ENCODE peak calls at places on chromosomes 2 and 18, in seven cellular contexts. One of them, this sample, is unnamed.

GRCh38 chr2:228777855-228778355 is 493.2 kb downstream of the PID1 start:
- DNase-seq in activated naive CD4-positive, alpha-beta T cell treated with anti-CD3 and anti-CD28 coated beads for 36 hours: no peak
- DNase-seq in prostate gland: no peak
- DNase-seq in hypothalamus: no peak
- DNase-seq in SK-N-SH: no peak
- DNase-seq in stimulated activated CD4-positive, alpha-beta T cell treated with anti-CD3 and anti-CD28 coated beads, Interleukin-12 subunit alpha, Interleukin-12 subunit beta, amount 100 ng/mL, for 4 hours: no peak
- DNase-seq in occipital lobe: no peak
- DNase-seq in this sample: no peak

GRCh38 chr2:216743781-216744180 is 48.4 kb upstream of the IGFBP5 start:
- DNase-seq in activated naive CD4-positive, alpha-beta T cell treated with anti-CD3 and anti-CD28 coated beads for 36 hours: no peak
- DNase-seq in prostate gland: no peak
- DNase-seq in hypothalamus: no peak
- DNase-seq in SK-N-SH: no peak
- DNase-seq in stimulated activated CD4-positive, alpha-beta T cell treated with anti-CD3 and anti-CD28 coated beads, Interleukin-12 subunit alpha, Interleukin-12 subunit beta, amount 100 ng/mL, for 4 hours: no peak
- DNase-seq in occipital lobe: no peak
- DNase-seq in this sample: no peak

GRCh38 chr2:631741-632140 is 45.5 kb downstream of the TMEM18 start:
- DNase-seq in activated naive CD4-positive, alpha-beta T cell treated with anti-CD3 and anti-CD28 coated beads for 36 hours: no peak
- DNase-seq in prostate gland: no peak
- DNase-seq in hypothalamus: no peak
- DNase-seq in SK-N-SH: no peak
- DNase-seq in stimulated activated CD4-positive, alpha-beta T cell treated with anti-CD3 and anti-CD28 coated beads, Interleukin-12 subunit alpha, Interleukin-12 subunit beta, amount 100 ng/mL, for 4 hours: no peak
- DNase-seq in occipital lobe: no peak
- DNase-seq in this sample: no peak

GRCh38 chr2:132276571-132276981 is 114.8 kb upstream of the ANKRD30BL start:
- DNase-seq in activated naive CD4-positive, alpha-beta T cell treated with anti-CD3 and anti-CD28 coated beads for 36 hours: no peak
- DNase-seq in prostate gland: no peak
- DNase-seq in hypothalamus: no peak
- DNase-seq in SK-N-SH: no peak
- DNase-seq in stimulated activated CD4-positive, alpha-beta T cell treated with anti-CD3 and anti-CD28 coated beads, Interleukin-12 subunit alpha, Interleukin-12 subunit beta, amount 100 ng/mL, for 4 hours: no peak
- DNase-seq in occipital lobe: no peak
- DNase-seq in this sample: no peak

GRCh38 chr2:170162261-170162612 is 15.7 kb upstream of the MYO3B start:
- DNase-seq in activated naive CD4-positive, alpha-beta T cell treated with anti-CD3 and anti-CD28 coated beads for 36 hours: no peak
- DNase-seq in prostate gland: no peak
- DNase-seq in hypothalamus: no peak
- DNase-seq in SK-N-SH: no peak
- DNase-seq in stimulated activated CD4-positive, alpha-beta T cell treated with anti-CD3 and anti-CD28 coated beads, Interleukin-12 subunit alpha, Interleukin-12 subunit beta, amount 100 ng/mL, for 4 hours: no peak
- DNase-seq in occipital lobe: no peak
- DNase-seq in this sample: no peak

GRCh38 chr2:102301867-102302362 is 9.4 kb upstream of the IL1RL1 start:
- DNase-seq in activated naive CD4-positive, alpha-beta T cell treated with anti-CD3 and anti-CD28 coated beads for 36 hours: peak
- DNase-seq in prostate gland: peak
- DNase-seq in hypothalamus: no peak
- DNase-seq in SK-N-SH: no peak
- DNase-seq in stimulated activated CD4-positive, alpha-beta T cell treated with anti-CD3 and anti-CD28 coated beads, Interleukin-12 subunit alpha, Interleukin-12 subunit beta, amount 100 ng/mL, for 4 hours: peak
- DNase-seq in occipital lobe: no peak
- DNase-seq in this sample: no peak

GRCh38 chr2:215784371-215784783 is 229.0 kb downstream of the MREG start:
- DNase-seq in activated naive CD4-positive, alpha-beta T cell treated with anti-CD3 and anti-CD28 coated beads for 36 hours: no peak
- DNase-seq in prostate gland: no peak
- DNase-seq in hypothalamus: no peak
- DNase-seq in SK-N-SH: peak
- DNase-seq in stimulated activated CD4-positive, alpha-beta T cell treated with anti-CD3 and anti-CD28 coated beads, Interleukin-12 subunit alpha, Interleukin-12 subunit beta, amount 100 ng/mL, for 4 hours: no peak
- DNase-seq in occipital lobe: no peak
- DNase-seq in this sample: no peak

GRCh38 chr18:25886283-25886682 is 204.1 kb downstream of the SS18 start:
- DNase-seq in activated naive CD4-positive, alpha-beta T cell treated with anti-CD3 and anti-CD28 coated beads for 36 hours: no peak
- DNase-seq in prostate gland: no peak
- DNase-seq in hypothalamus: no peak
- DNase-seq in SK-N-SH: no peak
- DNase-seq in stimulated activated CD4-positive, alpha-beta T cell treated with anti-CD3 and anti-CD28 coated beads, Interleukin-12 subunit alpha, Interleukin-12 subunit beta, amount 100 ng/mL, for 4 hours: no peak
- DNase-seq in occipital lobe: no peak
- DNase-seq in this sample: no peak

This sample was measured in coronary artery.